ENCODE peak calls at places on chromosomes 6 and 20, in ten cellular contexts. G, L, M, S, T, F, W, V, P and I are unnamed samples.

GRCh38 chr6:127786109-127786508 is 114.7 kb downstream of the THEMIS start:
- DNase-seq in G (no peak), L (no peak), M (no peak), S (no peak), T (no peak), F (no peak), W (no peak), V (no peak), P (no peak), I (no peak)

GRCh38 chr6:4192173-4192572 is 56.8 kb upstream of the ECI2 start:
- DNase-seq in G (no peak), L (no peak), M (no peak), S (no peak), T (no peak), F (no peak), W (no peak), V (no peak), P (no peak), I (no peak)

GRCh38 chr6:166529571-166529970 is 56.9 kb downstream of the RAMACL start:
- DNase-seq in G (no peak), L (no peak), M (no peak), S (no peak), T (no peak), F (no peak), W (no peak), V (no peak), P (no peak), I (no peak)

GRCh38 chr20:8875586-8875985 is 193.3 kb upstream of the PLCB4 start:
- DNase-seq in G (no peak), L (no peak), M (no peak), S (no peak), T (no peak), F (no peak), W (no peak), V (no peak), P (no peak), I (no peak)

GRCh38 chr6:135901776-135902524 is 50.4 kb downstream of the PDE7B start:
- DNase-seq in G (peak; percentile 60), L (no peak), M (no peak), S (no peak), T (peak; percentile 37), F (no peak), W (peak; percentile 31), V (peak; percentile 47), P (no peak), I (peak; percentile 69)

GRCh38 chr20:47304287-47304686 is 52.2 kb downstream of the ZMYND8 start:
- DNase-seq in G (no peak), L (peak; percentile 43), M (no peak), S (peak; percentile 55), T (no peak), F (peak; percentile 39), W (no peak), V (peak; percentile 38), P (no peak), I (peak; percentile 77)

GRCh38 chr20:31644701-31645100 is 7.0 kb downstream of the COX4I2 start:
- DNase-seq in G (no peak), L (no peak), M (no peak), S (no peak), T (no peak), F (no peak), W (no peak), V (no peak), P (no peak), I (no peak)

GRCh38 chr6:132819405-132820145 is 5.2 kb downstream of the RPS12 start:
- DNase-seq in G (no peak), L (no peak), M (no peak), S (no peak), T (no peak), F (no peak), W (no peak), V (no peak), P (no peak), I (no peak)

GRCh38 chr20:47396762-47397476 is 40.4 kb upstream of the ZMYND8 start:
- DNase-seq in G (no peak), L (no peak), M (no peak), S (peak; percentile 22), T (no peak), F (no peak), W (no peak), V (no peak), P (no peak), I (no peak)

GRCh38 chr20:8953300-8953699 is 115.6 kb upstream of the PLCB4 start:
- DNase-seq in G (no peak), L (no peak), M (no peak), S (no peak), T (no peak), F (no peak), W (no peak), V (no peak), P (no peak), I (no peak)

GRCh38 chr20:53322651-53323050 is 271.0 kb downstream of the ZNF217 start:
- DNase-seq in G (no peak), L (no peak), M (no peak), S (no peak), T (no peak), F (no peak), W (no peak), V (no peak), P (no peak), I (no peak)

DNA sequence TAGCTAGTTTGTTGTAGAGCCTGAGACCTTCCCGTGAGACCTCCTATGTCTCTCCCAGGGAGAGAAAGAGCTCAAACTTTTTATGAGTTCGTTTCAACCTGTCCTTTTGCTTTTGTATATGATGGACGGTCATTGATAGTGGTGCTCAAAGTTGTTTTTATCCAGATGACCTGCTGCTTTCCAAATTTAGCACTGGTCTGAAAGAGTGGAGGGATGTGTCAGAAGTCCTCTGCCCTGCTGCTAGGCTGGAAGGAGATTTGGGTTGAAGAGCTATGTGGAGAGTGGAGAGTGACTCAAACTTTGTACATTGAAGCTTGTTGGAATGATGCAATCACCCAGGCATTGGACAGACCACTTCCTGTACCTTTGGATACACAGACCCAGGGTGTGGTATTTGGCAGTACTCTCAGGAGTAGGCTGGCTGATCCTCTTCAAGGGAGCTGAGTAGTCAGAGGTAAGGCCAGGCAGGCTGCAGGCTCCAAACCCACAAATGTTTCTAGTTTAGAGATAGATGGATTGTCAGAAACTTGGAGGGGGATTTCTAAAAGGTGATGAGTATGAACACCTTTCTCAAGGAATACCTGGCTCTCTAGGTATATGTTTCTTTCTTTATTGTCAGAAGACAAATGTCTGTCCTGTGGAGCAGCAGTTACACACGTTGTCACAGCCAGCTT is 49.4 kb upstream of the RREB1 start:
- DNase-seq in G (no peak), L (peak; percentile 78), M (no peak), S (peak; percentile 86), T (peak; percentile 71), F (peak; percentile 74), W (no peak), V (peak; percentile 82), P (no peak), I (no peak)
- TF ChIP-seq POLR2A in G (no peak), L (peak; percentile 62), M (no peak), S (no peak), T (no peak), F (no peak), W (no peak), V (peak; percentile 65), P (no peak), I (no peak)

GRCh38 chr6:7953753-7954152 is 43.2 kb upstream of the TXNDC5 start:
- DNase-seq in G (no peak), L (no peak), M (no peak), S (no peak), T (no peak), F (no peak), W (no peak), V (no peak), P (no peak), I (no peak)
- TF ChIP-seq POLR2A in G (no peak), L (no peak), M (no peak), S (no peak), T (no peak), F (no peak), W (no peak), V (no peak), P (no peak), I (no peak)

DNA sequence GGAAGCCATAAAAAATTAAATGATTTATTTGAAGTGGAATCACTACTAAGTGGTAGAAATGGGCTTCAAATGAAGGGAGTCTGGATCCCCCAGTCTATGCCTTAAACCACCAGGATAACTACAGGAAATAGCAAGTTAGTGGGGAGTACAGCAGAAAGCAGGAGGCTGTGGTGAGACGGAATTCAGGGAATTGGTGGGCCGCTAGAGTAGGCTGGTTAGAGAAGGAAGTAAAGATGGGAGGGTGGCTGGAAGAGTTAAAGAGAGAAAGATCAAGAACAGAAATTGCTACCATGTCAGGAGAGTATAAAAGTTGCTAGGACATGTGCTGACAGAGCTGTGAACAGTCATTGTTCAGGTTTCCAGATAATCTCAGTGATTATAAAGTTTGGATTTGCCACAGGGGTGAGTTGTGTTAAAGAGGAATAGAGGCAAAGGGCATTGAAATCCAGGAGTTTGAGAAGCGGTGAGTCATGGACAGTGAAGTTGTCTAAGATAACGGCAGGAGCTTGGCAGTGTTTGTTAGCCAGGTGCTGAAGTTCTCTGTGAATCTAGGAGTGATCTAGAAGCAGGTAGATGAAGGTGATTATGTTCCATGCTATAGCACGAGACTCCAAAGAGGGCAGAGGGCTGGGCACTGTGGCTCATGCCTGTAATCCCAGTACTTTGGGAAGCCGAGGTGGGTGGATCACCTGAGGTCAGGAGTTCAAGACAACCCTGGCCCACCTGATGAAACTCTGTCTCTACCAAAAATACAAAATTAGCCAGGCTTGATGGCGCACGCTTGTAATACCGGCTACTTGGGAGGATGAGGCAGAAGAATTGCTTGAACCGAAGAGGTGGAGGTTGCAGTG is 13.7 kb upstream of the HINT3 start:
- DNase-seq in G (no peak), L (peak; percentile 38), M (no peak), S (no peak), T (no peak), F (no peak), W (no peak), V (peak; percentile 74), P (no peak), I (no peak)
- TF ChIP-seq POLR2A in G (no peak), L (no peak), M (no peak), S (no peak), T (no peak), F (no peak), W (no peak), V (no peak), P (no peak), I (no peak)

GRCh38 chr6:130366011-130366963 is at the start of gene TMEM200A:
- DNase-seq in G (peak; percentile 65), L (peak; percentile 23), M (peak; percentile 79), S (no peak), T (peak; percentile 44), F (peak; percentile 30), W (no peak), V (peak; percentile 64), P (peak; percentile 90), I (peak; percentile 80)
- TF ChIP-seq POLR2A in G (peak; percentile 26), L (peak; percentile 24), M (no peak), S (no peak), T (no peak), F (no peak), W (no peak), V (peak; percentile 48), P (no peak), I (no peak)

DNA sequence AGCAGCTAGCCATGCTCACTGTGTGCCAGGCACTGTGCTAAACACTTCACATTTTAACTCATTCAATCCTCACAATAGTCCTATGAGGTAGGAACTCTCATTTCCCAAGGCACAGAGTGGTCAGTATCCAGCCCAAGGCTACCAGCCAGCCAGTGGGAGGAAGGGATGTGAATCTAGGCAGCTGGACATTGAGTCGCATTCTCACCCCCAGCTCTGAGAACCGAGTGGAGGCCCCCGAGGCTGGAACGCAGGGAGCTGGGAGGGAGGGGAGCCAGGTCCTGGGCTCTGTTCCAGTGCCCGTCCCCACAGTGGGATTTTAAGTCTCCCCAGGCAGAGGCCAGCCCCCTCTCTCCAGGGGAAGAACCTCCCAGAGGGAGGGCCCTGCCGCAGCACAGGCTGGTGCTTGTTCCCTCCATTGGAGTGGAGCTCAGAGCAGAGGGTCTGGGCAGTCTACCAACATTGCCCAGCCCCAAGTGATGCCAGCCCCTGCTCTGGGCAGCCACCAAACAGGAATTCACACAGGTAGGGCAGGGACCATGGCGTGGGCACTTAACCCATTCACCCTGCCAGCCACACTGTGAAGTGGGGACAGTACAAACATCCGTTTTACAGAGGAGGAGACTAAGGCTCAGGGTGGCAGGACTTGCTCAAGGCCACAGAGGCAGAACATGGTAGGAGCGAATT is 131.3 kb downstream of the CEBPB start:
- DNase-seq in G (peak; percentile 59), L (peak; percentile 11), M (peak; percentile 62), S (no peak), T (peak; percentile 13), F (no peak), W (no peak), V (no peak), P (no peak), I (peak; percentile 69)
- TF ChIP-seq POLR2A in G (no peak), L (no peak), M (no peak), S (no peak), T (no peak), F (no peak), W (no peak), V (no peak), P (no peak), I (no peak)